ENCODE peak calls at places on chromosomes 6 and 20, in nine cellular contexts. X, H, J, N, V, T, S, Y and P are unnamed samples.

GRCh38 chr6:76885861-76886301 is 577.4 kb downstream of the HTR1B start:
- DNase-seq in Y (peak), V (no peak), J (no peak), H (no peak), N (no peak), S (no peak), X (no peak), T (no peak), P (no peak)

GRCh38 chr6:112846711-112847110 is 499.6 kb downstream of the RFPL4B start:
- DNase-seq in H (no peak), T (no peak), J (no peak), Y (peak), S (no peak), V (no peak), X (no peak), N (no peak), P (no peak)

GRCh38 chr20:24502184-24502583 is 32.8 kb downstream of the SYNDIG1 start:
- DNase-seq in V (no peak), S (peak), X (no peak), J (peak), T (peak), N (no peak), Y (peak), H (no peak), P (peak)

GRCh38 chr20:32149566-32150170 is 40.2 kb downstream of the TM9SF4 start:
- DNase-seq in H (no peak), Y (no peak), X (no peak), J (no peak), T (no peak), S (no peak), N (no peak), V (no peak), P (no peak)

GRCh38 chr20:54179946-54180345 is 6.2 kb upstream of the CYP24A1 start:
- DNase-seq in X (no peak), V (no peak), J (no peak), H (no peak), T (no peak), S (no peak), Y (no peak), N (no peak), P (no peak)

GRCh38 chr20:63032861-63033634 is 26.3 kb upstream of the BHLHE23 start:
- DNase-seq in T (no peak), N (no peak), V (peak), Y (no peak), J (no peak), X (no peak), S (no peak), H (no peak), P (no peak)

GRCh38 chr20:24134284-24134683 is 145.7 kb upstream of the GGTLC1 start:
- DNase-seq in S (no peak), T (no peak), V (no peak), J (no peak), Y (peak), H (no peak), N (no peak), X (no peak), P (no peak)

GRCh38 chr20:51678041-51678697 is 90.0 kb downstream of the ATP9A start:
- DNase-seq in T (peak), H (peak), Y (peak), X (peak), N (no peak), V (no peak), J (no peak), S (no peak), P (no peak)

GRCh38 chr6:31402324-31403282 is 792 bp upstream of the MICA start:
- DNase-seq in V (no peak), T (no peak), S (no peak), N (no peak), J (peak), X (no peak), H (no peak), Y (peak), P (no peak)

GRCh38 chr20:5592823-5593761 is 157.1 kb upstream of the SHLD1 start:
- DNase-seq in J (no peak), S (no peak), Y (no peak), X (no peak), N (no peak), H (no peak), V (no peak), T (no peak), P (no peak)

GRCh38 chr6:2821554-2821953 is 20.1 kb downstream of the SERPINB1 start:
- DNase-seq in H (no peak), S (no peak), V (no peak), X (no peak), N (no peak), T (no peak), Y (no peak), J (no peak), P (no peak)

GRCh38 chr20:34582911-34583310 is 24.4 kb downstream of the MAP1LC3A start:
- DNase-seq in S (no peak), H (no peak), T (no peak), V (no peak), X (no peak), N (no peak), J (no peak), Y (no peak), P (no peak)

GRCh38 chr6:27957526-27957925 is 485 bp downstream of the OR2B6 start:
- DNase-seq in V (no peak), J (no peak), T (no peak), N (no peak), S (no peak), H (no peak), X (no peak), Y (no peak), P (no peak)

GRCh38 chr6:13428528-13429405 is 58.6 kb downstream of the GFOD1 start:
- DNase-seq in V (no peak), H (no peak), Y (no peak), J (no peak), X (no peak), S (no peak), N (no peak), T (no peak), P (no peak)
- TF ChIP-seq CTCF in V (peak), H (no peak), Y (no peak), J (no peak), X (no peak), S (no peak), N (no peak), T (no peak), P (no peak)

GRCh38 chr20:57047281-57048026 is 219.0 kb downstream of the BMP7 start:
- DNase-seq in N (no peak), S (no peak), Y (no peak), X (no peak), H (no peak), J (no peak), T (no peak), V (no peak), P (no peak)
- TF ChIP-seq CTCF in N (no peak), S (peak), Y (peak), X (peak), H (peak), J (no peak), T (peak), V (no peak), P (peak)

GRCh38 chr20:40090236-40090635 is 598.8 kb downstream of the MAFB start:
- DNase-seq in J (no peak), S (no peak), H (no peak), V (no peak), Y (no peak), T (no peak), N (no peak), X (no peak), P (no peak)
- TF ChIP-seq CTCF in J (no peak), S (no peak), H (no peak), V (no peak), Y (no peak), T (no peak), N (no peak), X (no peak), P (no peak)

GRCh38 chr6:107660839-107661238 is 163.3 kb downstream of the SCML4 start:
- DNase-seq in X (no peak), S (no peak), H (no peak), V (no peak), Y (no peak), T (no peak), J (no peak), N (peak), P (no peak)

GRCh38 chr6:107662333-107662732 is 161.8 kb downstream of the SCML4 start:
- DNase-seq in S (no peak), Y (peak), H (no peak), X (no peak), N (no peak), J (no peak), T (no peak), V (no peak), P (no peak)

GRCh38 chr6:107665386-107665785 is 158.7 kb downstream of the SCML4 start:
- DNase-seq in N (no peak), T (no peak), Y (peak), H (no peak), S (peak), V (no peak), X (no peak), J (no peak), P (no peak)

GRCh38 chr6:107661291-107661690 is 162.8 kb downstream of the SCML4 start:
- DNase-seq in V (no peak), S (no peak), T (no peak), Y (no peak), H (no peak), N (no peak), X (no peak), J (no peak), P (no peak)

DNA sequence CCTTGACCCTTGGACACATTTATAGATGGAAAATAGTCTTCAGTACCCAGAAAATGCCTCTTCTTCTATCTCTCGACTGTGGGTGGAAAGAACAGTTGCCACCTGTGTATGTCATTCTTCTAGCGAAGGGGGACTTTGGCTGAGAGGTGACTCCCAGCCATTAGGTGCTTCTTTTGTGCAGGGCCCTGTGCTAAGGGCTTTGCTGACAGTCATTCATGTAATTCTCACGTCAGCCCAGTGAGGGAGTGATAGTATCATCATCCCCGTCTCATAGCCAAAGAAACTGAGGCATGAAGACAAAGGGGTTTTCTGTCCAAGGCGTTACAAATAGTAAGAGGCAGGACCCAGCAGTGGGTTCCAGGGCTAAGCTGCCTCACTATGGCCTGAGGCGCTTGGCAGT is 160.8 kb downstream of the SCML4 start:
- DNase-seq in Y (no peak), H (no peak), S (no peak), X (no peak), V (no peak), N (no peak), T (no peak), J (no peak), P (no peak)
- TF ChIP-seq CTCF in Y (no peak), H (no peak), S (no peak), X (no peak), V (no peak), N (no peak), T (no peak), J (no peak), P (no peak)

GRCh38 chr20:13644010-13644409 is 5.3 kb upstream of the TASP1 start:
- DNase-seq in T (no peak), H (no peak), N (no peak), J (no peak), Y (no peak), V (no peak), X (no peak), S (no peak), P (no peak)

GRCh38 chr20:13638162-13638495 is 603 bp downstream of the TASP1 start:
- DNase-seq in X (no peak), Y (no peak), T (no peak), V (no peak), J (no peak), N (no peak), H (no peak), S (no peak), P (no peak)

DNA sequence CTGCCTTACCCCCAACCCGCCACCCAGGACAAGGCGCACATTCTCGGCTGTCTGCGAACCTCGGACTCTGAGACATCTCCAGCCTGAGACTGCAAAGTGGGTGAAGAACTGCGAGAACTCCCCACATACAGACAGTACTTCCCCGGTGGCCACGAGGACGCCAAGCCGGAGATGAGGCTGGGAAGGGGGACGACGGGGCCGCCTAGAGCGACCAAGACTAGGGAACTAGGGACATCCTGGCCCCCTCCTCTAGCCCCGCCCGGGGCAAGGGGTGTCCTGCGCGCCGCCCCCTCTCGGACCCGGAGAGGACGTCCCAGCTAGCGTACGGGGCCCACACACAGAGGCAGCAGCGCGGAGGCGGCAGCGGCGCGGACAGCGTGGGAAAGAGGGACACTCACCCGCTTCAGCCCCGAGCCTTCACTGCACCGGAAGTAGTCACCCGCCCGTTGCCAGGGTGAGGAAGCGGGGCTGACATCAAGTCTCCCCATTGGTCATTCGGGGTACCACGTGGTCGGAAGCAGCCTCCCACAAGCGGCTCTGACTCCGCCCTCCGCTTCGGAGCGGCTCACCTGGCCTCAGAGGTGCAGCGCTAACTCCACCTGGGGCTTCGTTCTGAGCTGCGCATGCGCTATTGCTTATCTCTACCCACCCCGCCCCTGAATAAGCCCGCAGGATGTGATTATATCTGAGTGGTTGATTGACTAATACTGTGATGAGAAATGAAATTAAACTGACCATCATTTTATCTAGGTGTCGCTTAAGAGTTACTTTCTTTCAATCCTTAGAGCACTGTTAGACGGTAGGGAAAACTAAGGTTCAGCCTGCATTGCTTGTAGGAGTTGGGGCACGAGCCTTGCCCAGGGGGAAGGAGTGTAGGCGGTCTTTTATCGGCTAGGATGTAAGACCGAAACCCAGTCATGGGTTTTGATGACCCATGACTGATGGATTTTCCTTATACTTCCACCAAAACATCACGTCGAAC is at the start of gene TASP1:
- DNase-seq in X (peak), V (peak), H (peak), Y (peak), J (peak), S (peak), T (peak), N (peak), P (peak)
- TF ChIP-seq CTCF in X (no peak), V (no peak), H (peak), Y (no peak), J (no peak), S (no peak), T (no peak), N (no peak), P (no peak)

GRCh38 chr20:61353261-61353995 is 101.4 kb downstream of the CDH4 start:
- DNase-seq in Y (no peak), J (no peak), N (no peak), X (no peak), V (no peak), S (no peak), T (no peak), H (no peak), P (no peak)
- TF ChIP-seq CTCF in Y (no peak), J (no peak), N (no peak), X (no peak), V (no peak), S (no peak), T (no peak), H (no peak), P (no peak)

GRCh38 chr6:10695086-10695657 is 400 bp downstream of the PAK1IP1 start:
- DNase-seq in N (no peak), H (no peak), Y (peak), V (no peak), S (no peak), T (peak), J (no peak), X (no peak), P (no peak)

GRCh38 chr6:10692965-10693538 is 1.4 kb downstream of the C6orf52 start:
- DNase-seq in V (no peak), H (no peak), T (no peak), S (no peak), J (no peak), N (no peak), Y (no peak), X (no peak), P (no peak)

GRCh38 chr6:10690651-10691445 is 3.6 kb downstream of the C6orf52 start:
- DNase-seq in N (no peak), T (no peak), X (no peak), Y (no peak), J (no peak), H (no peak), S (no peak), V (no peak), P (no peak)

GRCh38 chr6:10696655-10697054 is 1.9 kb downstream of the PAK1IP1 start:
- DNase-seq in X (no peak), H (no peak), Y (no peak), J (no peak), T (no peak), N (no peak), V (no peak), S (no peak), P (no peak)

GRCh38 chr6:10694302-10695085 is at the start of the genes C6orf52 and PAK1IP1:
- DNase-seq in S (peak), X (peak), N (peak), V (peak), Y (peak), H (peak), T (peak), J (peak), P (peak)
- TF ChIP-seq CTCF in S (no peak), X (no peak), N (no peak), V (no peak), Y (peak), H (no peak), T (no peak), J (no peak), P (no peak)